ENCODE peak calls at places on chromosomes 5 and 9, in five cellular contexts. H is Calu3, V is PC-3, G is foreskin fibroblast, X is fibroblast of villous mesenchyme. F is an unnamed sample.

GRCh38 chr5:121432-121831 is 29.5 kb downstream of the PLEKHG4B start:
- DNase-seq in H (no peak), V (no peak), G (no peak), X (no peak), F (no peak)

GRCh38 chr5:82673460-82673859 is 395.3 kb upstream of the RPS23 start:
- DNase-seq in H (no peak), V (no peak), G (no peak), X (no peak), F (no peak)

GRCh38 chr5:159518361-159518760 is 188.1 kb upstream of the IL12B start:
- DNase-seq in H (peak), V (peak), G (no peak), X (no peak), F (peak)

GRCh38 chr5:132176543-132176945 is 51.1 kb downstream of the P4HA2 start:
- DNase-seq in H (no peak), V (no peak), G (no peak), X (no peak), F (no peak)

GRCh38 chr5:107296572-107296971 is 374.2 kb downstream of the EFNA5 start:
- DNase-seq in H (no peak), V (no peak), G (no peak), X (no peak), F (no peak)

GRCh38 chr5:61069150-61069549 is 93.1 kb downstream of the SMIM15 start:
- DNase-seq in H (no peak), V (no peak), G (no peak), X (no peak), F (no peak)

GRCh38 chr5:180045889-180046499 is 25.6 kb downstream of the RNF130 start:
- DNase-seq in H (no peak), V (no peak), G (no peak), X (no peak), F (no peak)

GRCh38 chr5:175381116-175381515 is 62.9 kb downstream of the DRD1 start:
- DNase-seq in H (no peak), V (no peak), G (no peak), X (no peak), F (no peak)

GRCh38 chr5:111551569-111552275 is 39.4 kb upstream of the STARD4 start:
- DNase-seq in H (no peak), V (peak), G (no peak), X (no peak), F (no peak)

DNA sequence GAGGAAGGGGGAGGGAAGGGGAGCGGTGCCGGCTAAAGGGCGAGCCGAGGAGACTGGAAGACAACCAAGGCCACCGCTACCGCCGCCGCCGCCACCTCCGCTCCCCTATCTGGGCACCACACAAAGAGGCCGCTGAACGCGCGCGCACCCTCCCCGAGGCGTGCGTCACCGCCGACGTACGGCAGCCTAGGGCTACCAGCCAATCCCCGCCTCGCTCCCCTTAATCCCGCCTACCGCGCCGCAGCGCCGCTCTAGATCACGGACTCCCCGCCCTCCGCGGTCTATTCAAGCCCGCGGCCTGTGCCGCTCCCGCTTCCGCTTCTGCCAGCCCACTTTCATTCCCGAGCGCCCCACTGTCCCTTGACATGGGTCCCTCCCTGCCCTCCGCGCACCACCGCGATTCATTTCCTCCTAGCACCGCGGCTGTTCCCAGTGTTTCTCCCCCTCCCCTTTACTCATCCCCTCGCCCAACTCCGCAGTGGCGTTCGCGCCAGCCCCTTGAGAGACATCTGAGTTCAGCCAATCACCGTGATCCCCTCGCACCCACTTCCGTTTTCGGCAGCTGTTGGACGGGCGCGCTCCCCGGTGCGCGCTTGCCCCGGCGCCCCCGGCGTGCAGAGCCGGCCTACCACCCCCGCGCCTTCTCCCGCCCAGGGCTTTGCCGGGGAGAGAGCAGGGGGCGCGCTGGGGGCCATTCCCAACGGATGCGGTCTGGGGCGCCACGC is at the start of gene HNRNPA0:
- DNase-seq in H (peak), V (peak), G (peak), X (peak), F (peak)
- TF ChIP-seq CTCF in H (no peak), V (no peak), G (no peak), X (no peak), F (no peak)

DNA sequence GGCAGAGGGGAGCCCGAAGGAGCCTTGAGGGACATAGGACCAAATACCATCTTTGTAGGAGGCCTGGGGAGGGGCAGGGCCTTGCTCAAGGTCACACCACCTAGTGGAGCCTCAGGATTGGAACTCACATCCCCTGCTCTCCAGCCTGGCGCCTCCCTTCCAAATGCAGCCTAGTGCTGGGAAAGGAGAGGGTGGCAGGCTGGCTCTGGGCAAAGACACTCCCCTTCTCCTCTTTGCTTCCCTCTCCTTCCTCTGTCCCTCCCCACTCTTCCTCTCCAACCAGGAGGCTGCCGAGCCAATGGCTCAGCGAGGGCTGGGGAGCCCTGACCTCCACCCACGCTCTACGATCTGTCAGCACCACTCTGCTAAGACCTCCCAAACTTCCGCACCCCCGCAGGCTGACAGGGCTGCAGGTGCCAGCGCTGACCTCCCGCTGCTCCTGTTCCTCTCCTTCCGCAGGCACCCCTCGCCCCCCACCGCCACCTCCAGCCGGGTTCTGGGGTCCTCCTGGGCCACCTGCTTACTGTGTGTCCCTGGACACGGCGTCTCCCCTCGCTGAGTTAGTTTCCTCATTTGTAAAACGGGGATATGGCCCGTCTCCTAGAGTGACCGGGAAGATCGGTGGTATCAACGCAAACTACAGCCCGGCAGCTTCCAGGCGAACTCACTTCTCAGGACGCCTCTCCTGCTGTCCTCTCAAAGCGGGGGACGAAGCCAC is 52.9 kb downstream of the C9orf50 start:
- DNase-seq in H (peak), V (peak), G (peak), X (no peak), F (no peak)
- TF ChIP-seq CTCF in H (no peak), V (no peak), G (no peak), X (peak), F (no peak)

GRCh38 chr9:124478014-124478753 is 27.9 kb downstream of the ADGRD2 start:
- DNase-seq in H (no peak), V (no peak), G (no peak), X (no peak), F (no peak)

GRCh38 chr9:124479947-124480620 is 27.1 kb downstream of the NR5A1 start:
- DNase-seq in H (no peak), V (no peak), G (no peak), X (no peak), F (no peak)

GRCh38 chr9:124480621-124480981 is 26.6 kb downstream of the NR5A1 start:
- DNase-seq in H (peak), V (peak), G (peak), X (peak), F (no peak)

GRCh38 chr9:124481115-124481514 is 26.1 kb downstream of the NR5A1 start:
- DNase-seq in H (no peak), V (no peak), G (no peak), X (no peak), F (no peak)

DNA sequence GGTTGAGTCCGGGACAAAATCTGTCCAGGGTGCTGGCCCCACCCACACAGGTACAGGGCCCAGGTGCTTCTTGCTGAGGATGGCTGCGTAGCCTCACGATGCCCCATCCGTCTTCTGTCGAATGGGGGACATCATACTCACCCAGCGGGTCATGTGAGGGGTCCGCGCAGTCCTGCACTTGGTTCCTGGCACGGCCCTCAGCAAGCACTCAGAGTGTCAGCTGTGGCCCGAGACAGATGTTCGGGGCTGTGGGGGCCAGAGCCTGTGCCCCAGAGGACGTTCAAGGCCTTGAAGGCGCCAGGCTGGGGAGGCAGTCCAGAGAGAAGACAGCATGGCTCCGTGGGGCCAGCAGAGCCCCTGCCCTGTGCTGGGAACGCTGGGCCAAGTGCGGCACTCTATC is 27.8 kb downstream of the NR5A1 start:
- DNase-seq in H (no peak), V (no peak), G (no peak), X (no peak), F (no peak)
- TF ChIP-seq CTCF in H (no peak), V (no peak), G (no peak), X (no peak), F (no peak)

DNA sequence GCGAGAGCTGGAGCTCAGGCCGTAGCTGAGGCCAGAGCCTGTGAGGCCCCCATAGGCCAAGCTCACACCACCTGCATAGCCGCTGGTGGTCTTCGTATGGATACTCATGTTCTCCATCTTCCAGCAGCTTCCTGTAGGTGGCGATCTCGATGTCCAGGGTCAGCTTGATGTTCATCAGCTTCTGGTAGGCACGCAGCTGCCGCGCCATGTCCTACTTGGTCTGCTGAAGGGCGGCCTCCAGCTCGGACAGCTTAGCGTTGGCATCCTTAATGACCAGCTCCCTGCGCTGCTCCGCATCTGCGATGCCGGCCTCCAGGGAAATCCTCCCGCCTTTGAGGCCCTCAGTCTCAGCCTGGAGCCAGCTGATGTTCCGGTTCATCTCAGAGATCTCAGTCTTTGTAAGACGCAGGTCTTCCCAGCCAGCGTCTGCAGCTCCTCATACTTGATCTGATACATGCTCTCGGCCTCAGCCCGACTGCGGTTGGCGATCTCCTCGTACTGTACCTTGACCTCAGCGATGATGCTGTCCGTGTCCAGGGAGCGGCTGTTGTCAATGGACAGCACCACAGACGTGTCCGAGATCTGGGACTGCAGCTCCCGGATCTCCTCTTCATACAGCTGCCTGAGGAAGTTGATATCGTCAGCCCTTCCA is 172.1 kb downstream of the PPP2R2B start:
- DNase-seq in H (no peak), V (no peak), G (no peak), X (no peak), F (no peak)
- TF ChIP-seq CTCF in H (no peak), V (peak), G (no peak), X (no peak), F (no peak)

GRCh38 chr9:33742519-33742918 is 52.8 kb upstream of the PRSS3 start:
- DNase-seq in H (peak), V (peak), G (no peak), X (no peak), F (no peak)
- TF ChIP-seq CTCF in H (no peak), V (peak), G (no peak), X (peak), F (no peak)

DNA sequence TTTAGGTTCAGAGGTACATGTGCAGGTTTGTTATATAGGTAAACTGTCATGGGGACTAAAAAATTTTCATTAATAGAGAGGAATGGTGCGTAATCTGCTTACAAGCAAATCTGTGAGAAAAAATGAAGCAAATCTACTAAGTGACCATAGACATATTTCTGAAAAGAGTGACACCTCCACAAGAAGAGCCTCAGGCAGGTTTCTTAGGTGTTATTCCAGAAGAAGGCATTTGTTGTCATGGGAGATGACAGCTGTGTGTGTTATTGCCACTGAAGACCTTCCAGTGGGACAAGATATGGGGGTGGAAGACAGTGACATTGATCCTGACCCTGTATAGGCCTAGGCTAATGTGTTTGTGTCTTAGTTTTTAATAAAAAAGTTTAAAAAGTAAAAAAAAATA is 68.8 kb upstream of the PANK3 start:
- DNase-seq in H (no peak), V (no peak), G (no peak), X (no peak), F (no peak)
- TF ChIP-seq CTCF in H (no peak), V (no peak), G (no peak), X (no peak), F (no peak)

F was measured in astrocyte of the cerebellum.